ENCODE peak calls at places on chromosomes 1 and 21, in five cellular contexts. One of them, this sample, is unnamed.

GRCh38 chr1:236351875-236352573 is 42.1 kb upstream of the EDARADD start:
- DNase-seq in cardiac fibroblast: no peak
- DNase-seq in A549: no peak
- DNase-seq in HFF-Myc: no peak
- DNase-seq in breast epithelium: no peak
- DNase-seq in this sample: no peak

GRCh38 chr1:167922023-167922422 is 8.1 kb upstream of the ADCY10 start:
- DNase-seq in cardiac fibroblast: peak; percentile 69
- DNase-seq in A549: no peak
- DNase-seq in HFF-Myc: no peak
- DNase-seq in breast epithelium: no peak
- DNase-seq in this sample: no peak

GRCh38 chr1:109158433-109158832 is 44.5 kb downstream of the ELAPOR1 start:
- DNase-seq in cardiac fibroblast: no peak
- DNase-seq in A549: no peak
- DNase-seq in HFF-Myc: no peak
- DNase-seq in breast epithelium: no peak
- DNase-seq in this sample: no peak

GRCh38 chr1:208241541-208241940 is 2.6 kb downstream of the PLXNA2 start:
- DNase-seq in cardiac fibroblast: no peak
- DNase-seq in A549: no peak
- DNase-seq in HFF-Myc: no peak
- DNase-seq in breast epithelium: no peak
- DNase-seq in this sample: no peak

GRCh38 chr1:232226197-232226681 is 403.7 kb downstream of the SIPA1L2 start:
- DNase-seq in cardiac fibroblast: peak; percentile 57
- DNase-seq in A549: no peak
- DNase-seq in HFF-Myc: peak; percentile 65
- DNase-seq in breast epithelium: no peak
- DNase-seq in this sample: no peak

GRCh38 chr1:19563336-19564097 is 78.2 kb upstream of the CAPZB start:
- DNase-seq in cardiac fibroblast: peak; percentile 60
- DNase-seq in A549: no peak
- DNase-seq in HFF-Myc: no peak
- DNase-seq in breast epithelium: no peak
- DNase-seq in this sample: no peak

GRCh38 chr1:192859808-192860207 is 51.0 kb downstream of the RGS2 start:
- DNase-seq in cardiac fibroblast: no peak
- DNase-seq in A549: no peak
- DNase-seq in HFF-Myc: no peak
- DNase-seq in breast epithelium: no peak
- DNase-seq in this sample: no peak

GRCh38 chr1:168285971-168286628 is 5.4 kb downstream of the TBX19 start:
- DNase-seq in cardiac fibroblast: no peak
- DNase-seq in A549: no peak
- DNase-seq in HFF-Myc: no peak
- DNase-seq in breast epithelium: no peak
- DNase-seq in this sample: no peak

GRCh38 chr1:114108741-114109255 is 44.9 kb downstream of the SYT6 start:
- DNase-seq in cardiac fibroblast: peak; percentile 24
- DNase-seq in A549: no peak
- DNase-seq in HFF-Myc: no peak
- DNase-seq in breast epithelium: no peak
- DNase-seq in this sample: no peak

GRCh38 chr1:2451744-2452582 is 24.1 kb upstream of the PLCH2 start:
- DNase-seq in cardiac fibroblast: peak; percentile 91
- DNase-seq in A549: peak; percentile 82
- DNase-seq in HFF-Myc: peak; percentile 29
- DNase-seq in breast epithelium: no peak
- DNase-seq in this sample: peak; percentile 12

GRCh38 chr1:93681549-93682412 is at the start of gene BCAR3:
- DNase-seq in cardiac fibroblast: peak; percentile 75
- DNase-seq in A549: peak; percentile 70
- DNase-seq in HFF-Myc: no peak
- DNase-seq in breast epithelium: peak; percentile 71
- DNase-seq in this sample: peak; percentile 82

GRCh38 chr1:152967201-152967600 is 3.2 kb upstream of the SPRR4 start:
- DNase-seq in cardiac fibroblast: no peak
- DNase-seq in A549: no peak
- DNase-seq in HFF-Myc: no peak
- DNase-seq in breast epithelium: no peak
- DNase-seq in this sample: peak; percentile 69

GRCh38 chr1:77031101-77031662 is 163.9 kb downstream of the ST6GALNAC5 start:
- DNase-seq in cardiac fibroblast: peak; percentile 68
- DNase-seq in A549: peak; percentile 75
- DNase-seq in HFF-Myc: peak; percentile 17
- DNase-seq in breast epithelium: no peak
- DNase-seq in this sample: no peak
- TF ChIP-seq CTCF in cardiac fibroblast: peak; percentile 12
- TF ChIP-seq CTCF in A549: no peak
- TF ChIP-seq CTCF in HFF-Myc: no peak
- TF ChIP-seq CTCF in breast epithelium: no peak
- TF ChIP-seq CTCF in this sample: no peak

GRCh38 chr1:83520797-83521196 is 478.1 kb downstream of the TTLL7 start:
- DNase-seq in cardiac fibroblast: no peak
- DNase-seq in A549: peak; percentile 1
- DNase-seq in HFF-Myc: no peak
- DNase-seq in breast epithelium: no peak
- DNase-seq in this sample: no peak
- TF ChIP-seq CTCF in cardiac fibroblast: no peak
- TF ChIP-seq CTCF in A549: no peak
- TF ChIP-seq CTCF in HFF-Myc: no peak
- TF ChIP-seq CTCF in breast epithelium: no peak
- TF ChIP-seq CTCF in this sample: no peak

GRCh38 chr1:226870323-226871046 is at the start of gene PSEN2:
- DNase-seq in cardiac fibroblast: peak; percentile 27
- DNase-seq in A549: peak; percentile 61
- DNase-seq in HFF-Myc: no peak
- DNase-seq in breast epithelium: peak; percentile 65
- DNase-seq in this sample: peak; percentile 85
- TF ChIP-seq CTCF in cardiac fibroblast: no peak
- TF ChIP-seq CTCF in A549: no peak
- TF ChIP-seq CTCF in HFF-Myc: peak; percentile 4
- TF ChIP-seq CTCF in breast epithelium: no peak
- TF ChIP-seq CTCF in this sample: peak; percentile 20

GRCh38 chr1:54499097-54500029 is 48.7 kb upstream of the ACOT11 start:
- DNase-seq in cardiac fibroblast: peak; percentile 32
- DNase-seq in A549: no peak
- DNase-seq in HFF-Myc: no peak
- DNase-seq in breast epithelium: no peak
- DNase-seq in this sample: peak; percentile 66
- TF ChIP-seq CTCF in cardiac fibroblast: peak; percentile 40
- TF ChIP-seq CTCF in A549: peak; percentile 30
- TF ChIP-seq CTCF in HFF-Myc: peak; percentile 22
- TF ChIP-seq CTCF in breast epithelium: peak; percentile 34
- TF ChIP-seq CTCF in this sample: no peak

GRCh38 chr21:44399955-44400790 is 46.8 kb downstream of the TRPM2 start:
- DNase-seq in cardiac fibroblast: no peak
- DNase-seq in A549: no peak
- DNase-seq in HFF-Myc: no peak
- DNase-seq in breast epithelium: no peak
- DNase-seq in this sample: no peak
- TF ChIP-seq CTCF in cardiac fibroblast: no peak
- TF ChIP-seq CTCF in A549: no peak
- TF ChIP-seq CTCF in HFF-Myc: no peak
- TF ChIP-seq CTCF in breast epithelium: no peak
- TF ChIP-seq CTCF in this sample: no peak

GRCh38 chr1:6270432-6270831 is 9.5 kb upstream of the GPR153 start:
- DNase-seq in cardiac fibroblast: no peak
- DNase-seq in A549: no peak
- DNase-seq in HFF-Myc: no peak
- DNase-seq in breast epithelium: no peak
- DNase-seq in this sample: no peak
- TF ChIP-seq CTCF in cardiac fibroblast: no peak
- TF ChIP-seq CTCF in A549: no peak
- TF ChIP-seq CTCF in HFF-Myc: no peak
- TF ChIP-seq CTCF in breast epithelium: no peak
- TF ChIP-seq CTCF in this sample: no peak

GRCh38 chr1:185044981-185045792 is at the start of gene RNF2:
- DNase-seq in cardiac fibroblast: peak; percentile 69
- DNase-seq in A549: peak; percentile 75
- DNase-seq in HFF-Myc: peak; percentile 15
- DNase-seq in breast epithelium: peak; percentile 69
- DNase-seq in this sample: peak; percentile 84
- TF ChIP-seq CTCF in cardiac fibroblast: no peak
- TF ChIP-seq CTCF in A549: peak; percentile 25
- TF ChIP-seq CTCF in HFF-Myc: no peak
- TF ChIP-seq CTCF in breast epithelium: no peak
- TF ChIP-seq CTCF in this sample: peak; percentile 24

DNA sequence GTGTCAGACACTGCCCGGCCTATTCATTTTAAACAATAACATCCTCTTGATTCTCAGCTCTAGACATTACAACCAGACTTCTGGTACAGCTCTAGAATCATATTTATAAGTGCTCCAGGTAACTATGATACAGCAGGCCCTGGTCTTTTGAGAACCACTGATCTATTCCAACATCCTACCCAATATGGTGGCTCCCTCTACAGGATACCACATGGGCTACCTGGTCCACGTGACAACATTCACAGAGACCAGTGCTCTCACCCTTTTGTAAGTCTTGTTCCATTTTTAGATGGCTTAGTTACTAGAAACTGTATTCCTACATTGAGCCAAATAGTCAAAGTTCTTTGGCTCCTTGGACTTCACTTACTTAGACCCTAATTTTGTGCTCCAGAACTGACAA is 102.9 kb downstream of the PTPN14 start:
- DNase-seq in cardiac fibroblast: no peak
- DNase-seq in A549: no peak
- DNase-seq in HFF-Myc: no peak
- DNase-seq in breast epithelium: no peak
- DNase-seq in this sample: no peak
- TF ChIP-seq CTCF in cardiac fibroblast: no peak
- TF ChIP-seq CTCF in A549: no peak
- TF ChIP-seq CTCF in HFF-Myc: no peak
- TF ChIP-seq CTCF in breast epithelium: no peak
- TF ChIP-seq CTCF in this sample: no peak

DNA sequence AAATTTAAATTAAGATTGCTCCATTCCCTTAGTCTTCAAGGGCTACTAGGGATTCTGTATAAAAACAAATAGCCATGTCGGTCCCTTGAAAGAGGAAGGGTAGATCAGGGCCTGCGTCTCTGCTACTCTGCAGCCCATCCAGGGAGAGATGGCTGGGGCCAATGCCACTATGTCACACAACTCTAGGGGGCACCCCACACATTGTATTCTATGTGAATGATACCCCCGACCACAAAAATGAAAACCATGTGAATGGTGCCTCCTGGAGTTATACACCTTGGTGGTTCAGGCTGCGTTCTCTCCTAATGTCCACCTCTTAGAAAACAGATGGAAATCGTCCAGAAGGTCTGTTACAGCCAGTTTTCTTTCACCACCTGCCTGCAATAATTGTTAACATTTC is 18.0 kb downstream of the PIK3C2B start:
- DNase-seq in cardiac fibroblast: no peak
- DNase-seq in A549: no peak
- DNase-seq in HFF-Myc: no peak
- DNase-seq in breast epithelium: no peak
- DNase-seq in this sample: no peak
- TF ChIP-seq CTCF in cardiac fibroblast: no peak
- TF ChIP-seq CTCF in A549: peak; percentile 14
- TF ChIP-seq CTCF in HFF-Myc: no peak
- TF ChIP-seq CTCF in breast epithelium: no peak
- TF ChIP-seq CTCF in this sample: no peak

This sample was measured in Calu3.